ENCODE peak calls at places on chromosomes 12 and 14, in seven cellular contexts. One of them, this sample, is unnamed.

GRCh38 chr14:70934502-70935134 is 27.4 kb downstream of the PCNX1 start:
- DNase-seq in hepatocyte: peak; percentile 38
- DNase-seq in mesothelial cell of epicardium: no peak
- DNase-seq in substantia nigra: no peak
- DNase-seq in H54: no peak
- DNase-seq in islet precursor cell: no peak
- DNase-seq in gastrocnemius medialis: no peak
- DNase-seq in this sample: no peak

GRCh38 chr14:20799955-20800544 is 2.6 kb downstream of the RNASE1 start:
- DNase-seq in islet precursor cell: peak; percentile 93
- DNase-seq in H54: no peak
- DNase-seq in hepatocyte: peak; percentile 53
- DNase-seq in mesothelial cell of epicardium: no peak
- DNase-seq in gastrocnemius medialis: no peak
- DNase-seq in substantia nigra: peak; percentile 18
- DNase-seq in this sample: no peak

GRCh38 chr14:73462078-73462715 is 3.9 kb upstream of the NUMB start:
- DNase-seq in substantia nigra: peak; percentile 59
- DNase-seq in hepatocyte: peak; percentile 83
- DNase-seq in gastrocnemius medialis: peak; percentile 21
- DNase-seq in islet precursor cell: no peak
- DNase-seq in mesothelial cell of epicardium: no peak
- DNase-seq in H54: no peak
- DNase-seq in this sample: no peak

GRCh38 chr14:31159682-31160296 is 47.8 kb downstream of the HECTD1 start:
- DNase-seq in gastrocnemius medialis: peak; percentile 31
- DNase-seq in mesothelial cell of epicardium: no peak
- DNase-seq in H54: no peak
- DNase-seq in hepatocyte: peak; percentile 21
- DNase-seq in islet precursor cell: no peak
- DNase-seq in substantia nigra: no peak
- DNase-seq in this sample: no peak

GRCh38 chr12:13539051-13539450 is 342.5 kb downstream of the EMP1 start:
- DNase-seq in hepatocyte: peak; percentile 12
- DNase-seq in H54: no peak
- DNase-seq in islet precursor cell: no peak
- DNase-seq in gastrocnemius medialis: no peak
- DNase-seq in substantia nigra: no peak
- DNase-seq in mesothelial cell of epicardium: peak; percentile 45
- DNase-seq in this sample: no peak

GRCh38 chr12:108568653-108569154 is 6.3 kb downstream of the ISCU start:
- DNase-seq in mesothelial cell of epicardium: no peak
- DNase-seq in gastrocnemius medialis: no peak
- DNase-seq in islet precursor cell: peak; percentile 29
- DNase-seq in H54: no peak
- DNase-seq in substantia nigra: no peak
- DNase-seq in hepatocyte: no peak
- DNase-seq in this sample: no peak

GRCh38 chr12:101235686-101236085 is 25.6 kb upstream of the SLC5A8 start:
- DNase-seq in hepatocyte: no peak
- DNase-seq in gastrocnemius medialis: no peak
- DNase-seq in islet precursor cell: no peak
- DNase-seq in substantia nigra: no peak
- DNase-seq in mesothelial cell of epicardium: no peak
- DNase-seq in H54: no peak
- DNase-seq in this sample: no peak

GRCh38 chr12:105235299-105235746 is 651 bp downstream of the APPL2 start:
- DNase-seq in mesothelial cell of epicardium: no peak
- DNase-seq in hepatocyte: no peak
- DNase-seq in substantia nigra: no peak
- DNase-seq in islet precursor cell: peak; percentile 56
- DNase-seq in H54: no peak
- DNase-seq in gastrocnemius medialis: no peak
- DNase-seq in this sample: no peak

GRCh38 chr14:45177081-45177480 is 41.4 kb downstream of the FANCM start:
- DNase-seq in substantia nigra: no peak
- DNase-seq in gastrocnemius medialis: no peak
- DNase-seq in H54: no peak
- DNase-seq in hepatocyte: no peak
- DNase-seq in islet precursor cell: no peak
- DNase-seq in mesothelial cell of epicardium: no peak
- DNase-seq in this sample: peak; percentile 42

GRCh38 chr14:78637903-78638302 is 467.7 kb downstream of the NRXN3 start:
- DNase-seq in hepatocyte: no peak
- DNase-seq in mesothelial cell of epicardium: no peak
- DNase-seq in H54: no peak
- DNase-seq in substantia nigra: no peak
- DNase-seq in islet precursor cell: peak; percentile 79
- DNase-seq in gastrocnemius medialis: no peak
- DNase-seq in this sample: no peak

GRCh38 chr14:30708157-30708556 is 86.0 kb downstream of the SCFD1 start:
- DNase-seq in islet precursor cell: no peak
- DNase-seq in substantia nigra: no peak
- DNase-seq in hepatocyte: no peak
- DNase-seq in mesothelial cell of epicardium: no peak
- DNase-seq in gastrocnemius medialis: no peak
- DNase-seq in H54: no peak
- DNase-seq in this sample: no peak

GRCh38 chr14:33509927-33510535 is 440.8 kb downstream of the EGLN3 start:
- DNase-seq in islet precursor cell: no peak
- DNase-seq in hepatocyte: no peak
- DNase-seq in substantia nigra: no peak
- DNase-seq in H54: no peak
- DNase-seq in gastrocnemius medialis: no peak
- DNase-seq in mesothelial cell of epicardium: no peak
- DNase-seq in this sample: peak; percentile 3

GRCh38 chr12:12696562-12697383 is 790 bp upstream of the GPR19 start:
- DNase-seq in H54: peak; percentile 54
- DNase-seq in substantia nigra: peak; percentile 85
- DNase-seq in gastrocnemius medialis: peak; percentile 86
- DNase-seq in hepatocyte: peak; percentile 96
- DNase-seq in mesothelial cell of epicardium: peak; percentile 90
- DNase-seq in islet precursor cell: peak; percentile 93
- DNase-seq in this sample: peak; percentile 67

GRCh38 chr14:102580552-102581110 is 11.8 kb upstream of the RCOR1 start:
- DNase-seq in H54: no peak
- DNase-seq in mesothelial cell of epicardium: no peak
- DNase-seq in islet precursor cell: peak; percentile 81
- DNase-seq in substantia nigra: no peak
- DNase-seq in gastrocnemius medialis: no peak
- DNase-seq in hepatocyte: no peak
- DNase-seq in this sample: no peak

GRCh38 chr12:1936406-1937320 is 18.2 kb upstream of the CACNA2D4 start:
- DNase-seq in H54: peak; percentile 58
- DNase-seq in islet precursor cell: peak; percentile 52
- DNase-seq in hepatocyte: peak; percentile 70
- DNase-seq in substantia nigra: peak; percentile 84
- DNase-seq in gastrocnemius medialis: peak; percentile 68
- DNase-seq in mesothelial cell of epicardium: no peak
- DNase-seq in this sample: no peak

GRCh38 chr14:45838597-45838996 is 585.6 kb upstream of the MIS18BP1 start:
- DNase-seq in substantia nigra: no peak
- DNase-seq in gastrocnemius medialis: no peak
- DNase-seq in islet precursor cell: no peak
- DNase-seq in hepatocyte: peak; percentile 14
- DNase-seq in mesothelial cell of epicardium: no peak
- DNase-seq in H54: no peak
- DNase-seq in this sample: peak; percentile 1

GRCh38 chr12:109169676-109170075 is 53.3 kb downstream of the ACACB start:
- DNase-seq in substantia nigra: no peak
- DNase-seq in hepatocyte: no peak
- DNase-seq in H54: no peak
- DNase-seq in gastrocnemius medialis: no peak
- DNase-seq in islet precursor cell: no peak
- DNase-seq in mesothelial cell of epicardium: no peak
- DNase-seq in this sample: no peak

GRCh38 chr14:71380271-71380670 is 473.0 kb downstream of the PCNX1 start:
- DNase-seq in gastrocnemius medialis: no peak
- DNase-seq in substantia nigra: no peak
- DNase-seq in mesothelial cell of epicardium: no peak
- DNase-seq in hepatocyte: no peak
- DNase-seq in H54: no peak
- DNase-seq in islet precursor cell: no peak
- DNase-seq in this sample: no peak

GRCh38 chr12:46574853-46575252 is 202.3 kb upstream of the SLC38A2 start:
- DNase-seq in islet precursor cell: no peak
- DNase-seq in substantia nigra: no peak
- DNase-seq in hepatocyte: no peak
- DNase-seq in gastrocnemius medialis: no peak
- DNase-seq in mesothelial cell of epicardium: no peak
- DNase-seq in H54: no peak
- DNase-seq in this sample: no peak

GRCh38 chr12:95730457-95730856 is 60.1 kb downstream of the NTN4 start:
- DNase-seq in hepatocyte: no peak
- DNase-seq in substantia nigra: no peak
- DNase-seq in gastrocnemius medialis: no peak
- DNase-seq in islet precursor cell: no peak
- DNase-seq in H54: no peak
- DNase-seq in mesothelial cell of epicardium: no peak
- DNase-seq in this sample: no peak

GRCh38 chr12:761276-761675 is 8.9 kb downstream of the WNK1 start:
- DNase-seq in hepatocyte: no peak
- DNase-seq in substantia nigra: no peak
- DNase-seq in H54: no peak
- DNase-seq in islet precursor cell: no peak
- DNase-seq in mesothelial cell of epicardium: no peak
- DNase-seq in gastrocnemius medialis: no peak
- DNase-seq in this sample: no peak

GRCh38 chr12:57135939-57136338 is 7.7 kb downstream of the LRP1 start:
- DNase-seq in gastrocnemius medialis: peak; percentile 53
- DNase-seq in hepatocyte: peak; percentile 75
- DNase-seq in islet precursor cell: peak; percentile 60
- DNase-seq in mesothelial cell of epicardium: no peak
- DNase-seq in substantia nigra: peak; percentile 83
- DNase-seq in H54: no peak
- DNase-seq in this sample: no peak

GRCh38 chr14:63478024-63478423 is 65.2 kb downstream of the PPP2R5E start:
- DNase-seq in mesothelial cell of epicardium: no peak
- DNase-seq in hepatocyte: no peak
- DNase-seq in islet precursor cell: no peak
- DNase-seq in gastrocnemius medialis: no peak
- DNase-seq in substantia nigra: no peak
- DNase-seq in H54: no peak
- DNase-seq in this sample: no peak

GRCh38 chr14:63840981-63841380 is 11.8 kb upstream of the SYNE2 start:
- DNase-seq in islet precursor cell: no peak
- DNase-seq in substantia nigra: no peak
- DNase-seq in hepatocyte: no peak
- DNase-seq in gastrocnemius medialis: no peak
- DNase-seq in mesothelial cell of epicardium: no peak
- DNase-seq in H54: no peak
- DNase-seq in this sample: no peak

GRCh38 chr14:96797943-96798349 is 764 bp downstream of the VRK1 start:
- DNase-seq in substantia nigra: no peak
- DNase-seq in hepatocyte: no peak
- DNase-seq in mesothelial cell of epicardium: no peak
- DNase-seq in islet precursor cell: no peak
- DNase-seq in gastrocnemius medialis: no peak
- DNase-seq in H54: no peak
- DNase-seq in this sample: peak; percentile 14

GRCh38 chr12:13383379-13383778 is 186.9 kb downstream of the EMP1 start:
- DNase-seq in mesothelial cell of epicardium: no peak
- DNase-seq in islet precursor cell: peak; percentile 84
- DNase-seq in hepatocyte: peak; percentile 70
- DNase-seq in H54: no peak
- DNase-seq in gastrocnemius medialis: no peak
- DNase-seq in substantia nigra: no peak
- DNase-seq in this sample: no peak

GRCh38 chr14:42192659-42193425 is 586.2 kb downstream of the LRFN5 start:
- DNase-seq in mesothelial cell of epicardium: no peak
- DNase-seq in substantia nigra: no peak
- DNase-seq in gastrocnemius medialis: no peak
- DNase-seq in H54: peak; percentile 1
- DNase-seq in hepatocyte: peak; percentile 73
- DNase-seq in islet precursor cell: no peak
- DNase-seq in this sample: peak; percentile 41

GRCh38 chr14:74973905-74974363 is 18.5 kb upstream of the PGF start:
- DNase-seq in substantia nigra: no peak
- DNase-seq in H54: no peak
- DNase-seq in islet precursor cell: no peak
- DNase-seq in gastrocnemius medialis: no peak
- DNase-seq in mesothelial cell of epicardium: no peak
- DNase-seq in hepatocyte: no peak
- DNase-seq in this sample: no peak

GRCh38 chr12:110776410-110776809 is 33.7 kb upstream of the PPP1CC start:
- DNase-seq in substantia nigra: no peak
- DNase-seq in mesothelial cell of epicardium: no peak
- DNase-seq in gastrocnemius medialis: no peak
- DNase-seq in islet precursor cell: no peak
- DNase-seq in hepatocyte: no peak
- DNase-seq in H54: no peak
- DNase-seq in this sample: no peak

GRCh38 chr12:12528361-12529092 is 34.1 kb downstream of the DUSP16 start:
- DNase-seq in hepatocyte: no peak
- DNase-seq in H54: no peak
- DNase-seq in gastrocnemius medialis: no peak
- DNase-seq in mesothelial cell of epicardium: no peak
- DNase-seq in islet precursor cell: no peak
- DNase-seq in substantia nigra: no peak
- DNase-seq in this sample: no peak

This sample was measured in HTR-8/SVneo.